ENCODE peak calls at places on chromosomes 6 and 20, in nine cellular contexts. T, D, Q, E, J, I, N, A and L are unnamed samples.
A peak's percentile ranks its signal among the peaks of the same experiment; 100 is the strongest.

GRCh38 chr6:138465007-138465645 is 34.2 kb downstream of the NHSL1 start:
- DNase-seq in E (peak; percentile 97), T (no peak), Q (no peak), I (no peak), N (no peak), D (no peak), J (no peak), A (no peak), L (no peak)

GRCh38 chr6:447381-448165 is 56.0 kb downstream of the IRF4 start:
- DNase-seq in E (no peak), D (no peak), N (no peak), A (no peak), Q (no peak), J (no peak), T (no peak), I (no peak), L (no peak)

GRCh38 chr6:21769973-21770372 is 176.4 kb downstream of the SOX4 start:
- DNase-seq in D (no peak), N (no peak), J (no peak), A (no peak), Q (no peak), E (no peak), I (no peak), T (no peak), L (no peak)

GRCh38 chr20:4889446-4889845 is 111.9 kb downstream of the SLC23A2 start:
- DNase-seq in Q (no peak), I (no peak), E (no peak), T (no peak), A (no peak), N (no peak), D (no peak), J (no peak), L (no peak)

GRCh38 chr6:88823998-88824397 is 139.4 kb downstream of the RNGTT start:
- DNase-seq in J (no peak), I (no peak), E (peak; percentile 54), A (no peak), N (no peak), T (no peak), D (no peak), Q (no peak), L (no peak)

GRCh38 chr6:152954443-152954842 is 28.4 kb downstream of the FBXO5 start:
- DNase-seq in T (no peak), J (no peak), I (no peak), Q (no peak), E (no peak), A (no peak), D (no peak), N (no peak), L (no peak)

GRCh38 chr6:104428201-104428600 is 431.5 kb downstream of the HACE1 start:
- DNase-seq in I (no peak), A (no peak), J (no peak), T (no peak), Q (no peak), D (no peak), N (no peak), E (no peak), L (no peak)

GRCh38 chr6:12012231-12012565 is at the start of gene HIVEP1:
- DNase-seq in J (peak; percentile 56), E (no peak), D (peak; percentile 28), I (no peak), Q (no peak), A (peak; percentile 53), N (no peak), T (peak; percentile 79), L (peak; percentile 34)

GRCh38 chr6:7086488-7086887 is 21.3 kb upstream of the RREB1 start:
- DNase-seq in Q (peak; percentile 25), A (no peak), D (no peak), T (no peak), E (peak; percentile 29), N (peak; percentile 75), J (no peak), I (peak; percentile 43), L (no peak)
- TF ChIP-seq CTCF in Q (no peak), A (no peak), D (no peak), T (no peak), E (no peak), N (no peak), J (peak; percentile 6), I (peak; percentile 2), L (no peak)

GRCh38 chr20:58622671-58623578 is 28.2 kb upstream of the STX16 start:
- DNase-seq in D (no peak), I (no peak), A (no peak), J (no peak), T (no peak), E (peak; percentile 84), N (no peak), Q (no peak), L (no peak)

GRCh38 chr20:58619847-58620431 is 31.1 kb upstream of the STX16 start:
- DNase-seq in D (no peak), N (no peak), A (no peak), Q (no peak), J (no peak), T (no peak), E (no peak), I (no peak), L (no peak)

GRCh38 chr20:58623579-58624473 is 27.3 kb upstream of the STX16 start:
- DNase-seq in A (no peak), Q (no peak), E (peak; percentile 98), N (no peak), T (no peak), D (no peak), J (no peak), I (no peak), L (peak; percentile 23)

GRCh38 chr20:58624687-58625086 is 26.4 kb upstream of the STX16 start:
- DNase-seq in Q (no peak), N (no peak), A (no peak), T (no peak), E (no peak), J (no peak), D (no peak), I (no peak), L (no peak)

DNA sequence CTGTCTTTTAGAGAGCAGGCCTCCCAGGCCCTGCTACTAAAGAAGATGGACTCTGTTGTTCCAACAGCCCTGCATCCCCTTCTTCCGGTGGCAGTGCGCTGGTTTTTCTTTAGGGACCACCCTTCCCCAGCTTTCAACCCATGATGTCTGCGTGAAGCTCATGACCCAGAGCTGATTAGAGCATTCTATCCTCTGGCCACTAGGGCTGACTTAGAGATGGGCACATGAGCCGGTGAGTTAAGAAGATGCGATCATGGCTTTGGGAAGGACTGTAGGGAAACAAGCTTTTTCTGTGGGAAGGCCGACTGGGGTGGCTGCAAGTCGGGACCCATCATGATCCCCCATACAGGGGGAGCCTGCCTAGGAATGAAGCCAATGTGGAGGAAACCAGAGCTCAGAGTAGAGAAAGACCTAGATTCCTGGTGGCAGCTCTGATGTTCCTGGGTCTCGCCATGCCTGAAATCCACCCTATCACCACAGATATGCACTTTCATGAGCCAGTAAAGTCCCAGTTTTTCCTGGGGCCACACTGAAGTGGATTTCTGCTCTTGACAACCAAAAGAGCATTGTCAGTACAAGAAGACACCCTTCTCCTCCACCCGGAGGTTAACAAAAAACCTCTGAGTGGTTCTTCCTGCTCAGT is 29.1 kb upstream of the STX16 start:
- DNase-seq in N (no peak), T (no peak), J (no peak), E (no peak), I (no peak), Q (no peak), A (no peak), D (no peak), L (no peak)
- TF ChIP-seq CTCF in N (no peak), T (no peak), J (no peak), E (peak; percentile 25), I (no peak), Q (no peak), A (no peak), D (no peak), L (peak; percentile 34)

DNA sequence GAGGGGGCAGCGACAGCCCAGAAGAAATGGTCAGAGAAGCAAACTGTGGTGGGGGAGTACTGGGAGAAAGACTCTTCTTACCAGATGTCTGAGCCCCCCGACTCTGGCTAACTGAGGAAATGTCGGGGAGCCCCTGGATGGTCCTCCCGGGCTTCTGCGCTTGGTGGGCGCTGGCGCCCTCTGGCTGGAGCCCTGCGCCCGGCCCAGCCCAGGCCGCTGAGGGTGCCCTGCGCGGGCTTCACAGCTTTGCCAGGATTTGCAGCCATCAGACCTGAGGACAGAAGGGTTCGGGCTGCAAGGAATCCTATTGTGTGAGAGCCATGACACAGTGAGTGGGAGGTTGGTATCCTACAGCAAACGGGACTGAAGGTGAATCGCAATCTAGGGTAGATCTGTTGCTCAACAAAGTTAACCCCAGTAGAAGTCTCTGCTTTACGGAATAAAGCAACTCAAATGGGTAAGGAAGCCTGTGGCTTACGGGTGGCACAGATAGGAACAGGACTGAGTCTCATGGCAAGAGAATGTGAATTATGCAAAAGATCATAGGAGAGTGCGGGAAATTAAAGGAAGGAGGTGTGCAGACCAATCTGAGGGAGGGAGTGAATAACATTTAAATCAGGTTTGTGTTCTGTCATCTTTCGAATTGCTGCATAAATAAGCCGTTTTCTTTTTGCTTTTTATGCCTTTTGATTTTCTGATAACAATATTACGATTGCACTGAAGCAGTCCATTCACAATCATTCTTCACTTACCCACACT is 719 bp upstream of the RCAN2 start:
- DNase-seq in E (no peak), T (peak; percentile 80), A (peak; percentile 60), J (peak; percentile 48), N (peak; percentile 75), D (peak; percentile 65), Q (no peak), I (no peak), L (peak; percentile 36)
- TF ChIP-seq CTCF in E (peak; percentile 59), T (peak; percentile 71), A (no peak), J (peak; percentile 65), N (peak; percentile 60), D (peak; percentile 61), Q (no peak), I (peak; percentile 3), L (peak; percentile 51)

GRCh38 chr20:20869161-20869560 is 156.7 kb upstream of the RALGAPA2 start:
- DNase-seq in I (no peak), E (no peak), D (no peak), N (no peak), T (no peak), Q (no peak), J (no peak), A (no peak), L (no peak)

GRCh38 chr20:20860078-20860806 is 147.8 kb upstream of the RALGAPA2 start:
- DNase-seq in Q (peak; percentile 82), E (peak; percentile 70), J (peak; percentile 86), I (peak; percentile 78), N (peak; percentile 90), A (peak; percentile 97), T (peak; percentile 95), D (peak; percentile 83), L (peak; percentile 100)

GRCh38 chr20:20859510-20859909 is 147.1 kb upstream of the RALGAPA2 start:
- DNase-seq in I (peak; percentile 59), E (no peak), T (no peak), J (no peak), Q (no peak), D (no peak), A (no peak), N (no peak), L (no peak)

DNA sequence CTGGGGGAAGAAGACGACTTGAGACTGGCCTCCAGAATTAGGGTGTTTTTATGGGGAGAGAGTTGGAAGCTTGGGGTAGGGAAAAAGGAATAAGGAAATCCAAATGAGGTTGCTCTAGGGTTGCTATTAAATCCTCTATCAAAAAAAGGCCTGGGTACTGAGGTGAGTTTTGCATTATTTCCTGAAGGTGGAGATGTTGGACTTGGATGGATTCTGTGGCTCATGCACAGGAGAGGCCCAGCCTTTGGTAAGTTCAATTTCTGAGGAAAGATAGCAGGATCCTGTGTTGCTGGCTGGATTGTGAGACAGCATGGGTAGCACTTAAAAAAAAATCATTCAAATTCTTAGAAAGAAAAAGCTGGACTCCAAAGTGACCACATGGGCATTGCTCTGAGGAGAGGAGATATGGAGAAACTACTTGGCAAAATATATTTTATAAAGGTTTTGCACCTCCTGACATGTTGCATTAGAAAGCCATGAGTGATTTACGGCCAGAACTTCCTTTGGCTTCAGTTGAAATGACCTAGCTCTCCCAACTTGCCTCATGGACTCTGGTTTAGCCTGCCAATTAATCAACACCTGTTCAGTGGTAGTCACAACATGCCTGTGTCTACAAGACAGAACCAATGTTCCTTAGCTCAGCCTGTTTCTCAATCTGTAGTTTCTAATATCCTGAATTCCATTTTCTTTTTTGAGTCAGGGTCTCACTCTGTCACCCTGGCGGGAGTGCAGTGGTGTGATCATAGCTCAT is 152.1 kb upstream of the RALGAPA2 start:
- DNase-seq in J (no peak), Q (no peak), I (no peak), D (no peak), A (no peak), T (peak; percentile 60), E (no peak), N (no peak), L (no peak)
- TF ChIP-seq CTCF in J (no peak), Q (no peak), I (no peak), D (peak; percentile 28), A (no peak), T (peak; percentile 71), E (no peak), N (peak; percentile 5), L (peak; percentile 63)